ENCODE peak calls at places on chromosomes 11 and 22, in four cellular contexts. One of them, this sample, is unnamed.
A peak's percentile ranks its signal among the peaks of the same experiment; 100 is the strongest.

GRCh38 chr11:62953811-62954210 is 31.0 kb downstream of the SLC22A6 start:
- DNase-seq in WTC11: no peak
- DNase-seq in K562: no peak
- DNase-seq in SK-N-SH: no peak
- DNase-seq in this sample: no peak

GRCh38 chr11:110128161-110128560 is 35.0 kb downstream of the ZC3H12C start:
- DNase-seq in WTC11: peak; percentile 16
- DNase-seq in K562: no peak
- DNase-seq in SK-N-SH: peak; percentile 36
- DNase-seq in this sample: peak; percentile 19

GRCh38 chr11:99781074-99781473 is 760.3 kb downstream of the CNTN5 start:
- DNase-seq in WTC11: no peak
- DNase-seq in K562: no peak
- DNase-seq in SK-N-SH: no peak
- DNase-seq in this sample: no peak

GRCh38 chr22:22865311-22866072 is 22.1 kb upstream of the IGLL5 start:
- DNase-seq in WTC11: no peak
- DNase-seq in K562: peak; percentile 52
- DNase-seq in SK-N-SH: no peak
- DNase-seq in this sample: no peak

GRCh38 chr11:78812513-78813293 is 238.0 kb upstream of the NARS2 start:
- DNase-seq in WTC11: no peak
- DNase-seq in K562: no peak
- DNase-seq in SK-N-SH: no peak
- DNase-seq in this sample: no peak

GRCh38 chr22:27212081-27212480 is 554.7 kb downstream of the MIAT start:
- DNase-seq in WTC11: no peak
- DNase-seq in K562: no peak
- DNase-seq in SK-N-SH: no peak
- DNase-seq in this sample: no peak

GRCh38 chr11:96303980-96304379 is 39.0 kb downstream of the MAML2 start:
- DNase-seq in WTC11: no peak
- DNase-seq in K562: no peak
- DNase-seq in SK-N-SH: no peak
- DNase-seq in this sample: no peak

GRCh38 chr22:39808087-39808486 is 85.5 kb downstream of the ENTHD1 start:
- DNase-seq in WTC11: peak; percentile 78
- DNase-seq in K562: peak; percentile 20
- DNase-seq in SK-N-SH: peak; percentile 4
- DNase-seq in this sample: peak; percentile 73

GRCh38 chr11:2548596-2548995 is 103.8 kb downstream of the KCNQ1 start:
- DNase-seq in WTC11: no peak
- DNase-seq in K562: no peak
- DNase-seq in SK-N-SH: no peak
- DNase-seq in this sample: no peak

GRCh38 chr11:69939551-69940245 is 120.5 kb upstream of the FGF3 start:
- DNase-seq in WTC11: peak; percentile 10
- DNase-seq in K562: no peak
- DNase-seq in SK-N-SH: peak; percentile 84
- DNase-seq in this sample: no peak

GRCh38 chr11:84855846-84856245 is 771.3 kb downstream of the DLG2 start:
- DNase-seq in WTC11: no peak
- DNase-seq in K562: no peak
- DNase-seq in SK-N-SH: no peak
- DNase-seq in this sample: no peak

GRCh38 chr11:69054397-69055211 is 5.9 kb downstream of the TPCN2 start:
- DNase-seq in WTC11: no peak
- DNase-seq in K562: no peak
- DNase-seq in SK-N-SH: no peak
- DNase-seq in this sample: no peak

GRCh38 chr22:50445880-50446707 is 28.7 kb downstream of the SBF1 start:
- DNase-seq in WTC11: no peak
- DNase-seq in K562: no peak
- DNase-seq in SK-N-SH: peak; percentile 73
- DNase-seq in this sample: no peak

GRCh38 chr22:21690401-21690801 is 24.6 kb downstream of the PPIL2 start:
- DNase-seq in WTC11: no peak
- DNase-seq in K562: no peak
- DNase-seq in SK-N-SH: no peak
- DNase-seq in this sample: no peak

GRCh38 chr11:35555238-35555887 is 29.9 kb upstream of the PAMR1 start:
- DNase-seq in WTC11: no peak
- DNase-seq in K562: no peak
- DNase-seq in SK-N-SH: no peak
- DNase-seq in this sample: no peak

GRCh38 chr22:21016644-21017420 is 1.9 kb downstream of the P2RX6 start:
- DNase-seq in WTC11: no peak
- DNase-seq in K562: no peak
- DNase-seq in SK-N-SH: peak; percentile 16
- DNase-seq in this sample: no peak

GRCh38 chr11:82996966-82997606 is 74.6 kb downstream of the RAB30 start:
- DNase-seq in WTC11: no peak
- DNase-seq in K562: no peak
- DNase-seq in SK-N-SH: no peak
- DNase-seq in this sample: no peak

GRCh38 chr11:115718945-115719344 is 214.7 kb upstream of the CADM1 start:
- DNase-seq in WTC11: no peak
- DNase-seq in K562: no peak
- DNase-seq in SK-N-SH: no peak
- DNase-seq in this sample: no peak

GRCh38 chr11:115720537-115721308 is 216.5 kb upstream of the CADM1 start:
- DNase-seq in WTC11: no peak
- DNase-seq in K562: no peak
- DNase-seq in SK-N-SH: no peak
- DNase-seq in this sample: no peak

GRCh38 chr11:115721309-115722007 is 217.2 kb upstream of the CADM1 start:
- DNase-seq in WTC11: no peak
- DNase-seq in K562: no peak
- DNase-seq in SK-N-SH: no peak
- DNase-seq in this sample: no peak

GRCh38 chr11:115724709-115725108 is 220.5 kb upstream of the CADM1 start:
- DNase-seq in WTC11: no peak
- DNase-seq in K562: no peak
- DNase-seq in SK-N-SH: no peak
- DNase-seq in this sample: no peak
- TF ChIP-seq TEAD4 in WTC11: no peak
- TF ChIP-seq TEAD4 in K562: no peak
- TF ChIP-seq TEAD4 in SK-N-SH: no peak
- TF ChIP-seq TEAD4 in this sample: no peak

GRCh38 chr11:59185412-59185811 is 13.5 kb downstream of the DTX4 start:
- DNase-seq in WTC11: no peak
- DNase-seq in K562: no peak
- DNase-seq in SK-N-SH: no peak
- DNase-seq in this sample: no peak

GRCh38 chr11:59187020-59187419 is 15.1 kb downstream of the DTX4 start:
- DNase-seq in WTC11: no peak
- DNase-seq in K562: no peak
- DNase-seq in SK-N-SH: no peak
- DNase-seq in this sample: no peak

GRCh38 chr11:59186130-59186594 is 14.2 kb downstream of the DTX4 start:
- DNase-seq in WTC11: peak; percentile 68
- DNase-seq in K562: peak; percentile 84
- DNase-seq in SK-N-SH: peak; percentile 68
- DNase-seq in this sample: peak; percentile 82

GRCh38 chr11:59188954-59189353 is 17.0 kb downstream of the DTX4 start:
- DNase-seq in WTC11: no peak
- DNase-seq in K562: no peak
- DNase-seq in SK-N-SH: no peak
- DNase-seq in this sample: no peak

DNA sequence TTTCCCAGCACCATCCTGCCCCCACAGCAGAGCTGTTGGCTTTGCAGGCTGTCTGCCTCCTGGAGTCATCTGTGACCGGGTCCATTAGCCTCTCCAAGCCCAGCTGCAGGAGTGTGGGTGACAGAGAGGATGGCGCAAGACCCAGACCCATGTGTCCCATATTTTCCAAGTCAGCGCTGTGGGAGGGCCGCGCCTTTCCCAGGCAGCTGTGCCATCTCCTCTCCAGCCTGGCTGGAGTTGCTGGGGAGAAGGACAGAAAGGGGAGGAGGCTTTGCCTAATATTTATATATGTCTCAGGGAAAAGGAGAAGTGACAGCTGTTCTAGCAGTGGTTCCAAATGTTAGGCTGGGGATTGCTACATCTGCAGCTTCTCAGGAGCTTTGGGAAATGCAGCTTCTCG is 15.7 kb downstream of the DTX4 start:
- DNase-seq in WTC11: no peak
- DNase-seq in K562: no peak
- DNase-seq in SK-N-SH: no peak
- DNase-seq in this sample: no peak
- TF ChIP-seq TEAD4 in WTC11: no peak
- TF ChIP-seq TEAD4 in K562: no peak
- TF ChIP-seq TEAD4 in SK-N-SH: no peak
- TF ChIP-seq TEAD4 in this sample: no peak

DNA sequence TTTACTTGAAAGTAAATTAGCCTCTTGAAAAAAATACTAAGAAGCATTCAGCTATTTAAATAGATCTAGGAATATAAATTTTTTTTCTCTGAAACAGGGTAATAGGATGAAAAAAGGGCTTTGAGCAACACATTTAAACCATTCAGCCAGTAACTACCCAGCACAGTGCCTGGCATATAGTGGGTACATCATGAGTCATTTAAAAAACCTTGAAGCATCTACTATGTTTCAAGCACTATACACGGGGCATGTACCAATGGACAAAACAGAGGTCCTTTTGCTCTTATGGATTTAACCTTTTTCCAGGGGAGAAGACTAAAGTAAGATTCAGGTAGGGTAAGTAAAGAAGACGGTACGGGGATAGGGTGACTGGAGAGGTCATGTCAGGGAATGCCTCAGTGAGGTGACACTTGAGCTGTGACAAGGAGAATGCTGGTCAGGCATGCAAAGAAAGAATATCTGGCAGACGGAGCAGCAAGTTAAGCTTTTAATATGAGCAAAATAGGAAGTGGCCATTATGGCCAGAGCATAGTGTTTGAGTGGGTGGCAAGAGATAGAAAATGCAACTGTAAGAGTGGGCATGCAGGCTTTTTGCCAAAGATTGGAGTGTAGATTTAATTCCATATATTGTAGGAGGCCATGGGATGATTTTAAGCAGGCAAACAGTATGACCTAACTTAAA is 101.1 kb downstream of the HIPK3 start:
- DNase-seq in WTC11: no peak
- DNase-seq in K562: no peak
- DNase-seq in SK-N-SH: no peak
- DNase-seq in this sample: no peak
- TF ChIP-seq TEAD4 in WTC11: no peak
- TF ChIP-seq TEAD4 in K562: no peak
- TF ChIP-seq TEAD4 in SK-N-SH: no peak
- TF ChIP-seq TEAD4 in this sample: no peak

GRCh38 chr22:38235240-38235850 is 33.6 kb downstream of the MAFF start:
- DNase-seq in WTC11: no peak
- DNase-seq in K562: no peak
- DNase-seq in SK-N-SH: no peak
- DNase-seq in this sample: no peak

GRCh38 chr22:38240734-38241252 is 32.0 kb downstream of the TMEM184B start:
- DNase-seq in WTC11: peak; percentile 71
- DNase-seq in K562: peak; percentile 29
- DNase-seq in SK-N-SH: no peak
- DNase-seq in this sample: peak; percentile 72

GRCh38 chr22:38238519-38239051 is 34.2 kb downstream of the TMEM184B start:
- DNase-seq in WTC11: no peak
- DNase-seq in K562: no peak
- DNase-seq in SK-N-SH: no peak
- DNase-seq in this sample: no peak

GRCh38 chr22:38236786-38237185 is 35.0 kb downstream of the MAFF start:
- DNase-seq in WTC11: no peak
- DNase-seq in K562: no peak
- DNase-seq in SK-N-SH: no peak
- DNase-seq in this sample: no peak

DNA sequence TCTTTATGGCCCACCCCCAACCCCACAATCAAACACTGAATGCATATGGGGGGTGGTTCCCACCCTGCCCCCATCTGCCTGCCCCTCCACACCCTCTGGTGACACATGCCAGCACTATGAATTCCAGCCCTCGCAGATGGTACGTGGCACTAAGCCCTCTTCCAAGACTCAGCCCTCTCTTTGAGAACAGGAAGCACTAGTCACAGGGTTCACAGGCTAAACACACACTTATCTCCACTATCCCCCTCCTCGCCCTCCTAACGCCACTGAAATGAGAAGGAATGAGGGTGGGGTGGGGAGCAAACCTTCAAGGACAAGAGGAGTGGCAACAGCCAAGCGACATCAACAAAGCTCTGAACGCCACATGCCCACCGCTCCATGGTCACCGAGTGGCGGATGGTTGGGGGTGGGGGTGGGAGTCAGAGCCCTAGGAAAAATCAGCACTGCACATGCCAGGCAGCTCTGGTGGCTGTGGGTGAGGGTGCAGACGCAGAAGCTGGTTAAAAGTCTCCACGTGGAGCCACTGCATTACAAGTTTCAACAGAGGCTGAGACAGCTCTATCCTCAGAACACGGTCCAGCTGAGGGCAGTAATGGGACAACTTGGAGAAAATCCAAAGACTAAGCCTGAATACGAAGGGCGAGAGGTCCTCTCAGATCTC is 33.6 kb downstream of the TMEM184B start:
- DNase-seq in WTC11: no peak
- DNase-seq in K562: no peak
- DNase-seq in SK-N-SH: no peak
- DNase-seq in this sample: no peak
- TF ChIP-seq TEAD4 in WTC11: no peak
- TF ChIP-seq TEAD4 in K562: no peak
- TF ChIP-seq TEAD4 in SK-N-SH: no peak
- TF ChIP-seq TEAD4 in this sample: no peak